ENCODE peak calls at places on chromosomes 13 and 19, in four cellular contexts. X, A, E and M are unnamed samples.

GRCh38 chr19:52297601-52298358 is 811 bp downstream of the ZNF480 start:
- DNase-seq in X (no peak), A (peak; percentile 23), E (peak; percentile 7), M (no peak)

GRCh38 chr19:51119089-51119488 is 5.6 kb upstream of the SIGLEC9 start:
- DNase-seq in X (no peak), A (no peak), E (no peak), M (no peak)

GRCh38 chr19:44356383-44357111 is at the start of gene ZNF112:
- DNase-seq in X (peak; percentile 96), A (no peak), E (peak; percentile 93), M (peak; percentile 97)

GRCh38 chr13:46982856-46983582 is 86.2 kb upstream of the HTR2A start:
- DNase-seq in X (no peak), A (peak; percentile 69), E (no peak), M (no peak)

GRCh38 chr13:72379581-72379980 is 347.8 kb downstream of the MZT1 start:
- DNase-seq in X (no peak), A (no peak), E (no peak), M (no peak)

GRCh38 chr19:927044-927706 is 1.3 kb downstream of the ARID3A start:
- DNase-seq in X (peak; percentile 72), A (no peak), E (peak; percentile 60), M (peak; percentile 63)

GRCh38 chr19:275958-276646 is 15.1 kb downstream of the PLPP2 start:
- DNase-seq in X (no peak), A (no peak), E (no peak), M (no peak)

GRCh38 chr19:58570770-58571574 is 2.2 kb downstream of the MZF1 start:
- DNase-seq in X (peak; percentile 1), A (no peak), E (no peak), M (no peak)

GRCh38 chr19:52987221-52987620 is 24.5 kb upstream of the ZNF816 start:
- DNase-seq in X (no peak), A (no peak), E (no peak), M (no peak)

GRCh38 chr13:114043421-114044053 is 69.7 kb upstream of the C13orf46 start:
- DNase-seq in X (peak; percentile 58), A (no peak), E (peak; percentile 84), M (peak; percentile 52)

GRCh38 chr19:45913874-45914830 is at the start of gene NANOS2:
- DNase-seq in X (no peak), A (no peak), E (peak; percentile 33), M (no peak)

GRCh38 chr19:29516821-29517395 is 8.9 kb upstream of the VSTM2B start:
- DNase-seq in X (no peak), A (no peak), E (no peak), M (no peak)

GRCh38 chr13:108193806-108194205 is 21.5 kb downstream of the LIG4 start:
- DNase-seq in X (no peak), A (no peak), E (no peak), M (no peak)

GRCh38 chr19:40274585-40275544 is 10.3 kb downstream of the AKT2 start:
- DNase-seq in X (no peak), A (peak; percentile 71), E (no peak), M (no peak)

DNA sequence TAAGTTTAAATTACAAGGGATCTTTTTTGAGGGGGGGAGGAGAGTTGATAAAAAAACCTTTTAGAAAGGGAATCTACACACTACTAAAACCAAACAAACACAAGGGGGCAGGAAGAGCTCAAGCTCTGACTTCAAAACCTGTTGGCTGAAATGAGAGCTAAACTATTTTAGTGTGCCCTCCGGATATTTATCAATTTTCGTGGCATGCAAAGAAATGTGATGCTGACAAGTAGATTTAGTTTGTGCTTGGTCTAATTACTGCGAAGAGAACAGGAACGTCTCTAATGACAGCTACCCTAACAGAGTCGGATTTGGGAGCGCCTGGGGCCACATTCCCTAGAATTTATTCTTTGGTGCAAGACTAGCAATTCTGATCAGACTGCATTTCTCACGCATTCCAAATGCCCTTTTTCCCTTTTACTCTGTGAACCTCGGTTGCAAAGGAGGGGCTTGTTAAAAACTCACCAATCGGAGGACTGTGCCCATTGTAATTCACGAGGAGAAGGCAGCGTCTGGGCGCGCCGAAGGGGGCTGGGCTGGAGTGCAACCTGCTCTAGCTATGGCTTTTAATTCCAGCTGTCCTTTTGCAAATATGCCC is 804 bp upstream of the FREM2 start:
- DNase-seq in X (peak; percentile 24), A (no peak), E (peak; percentile 13), M (peak; percentile 60)
- TF ChIP-seq CTCF in X (peak; percentile 35), A (peak; percentile 13), E (peak; percentile 14), M (peak; percentile 35)

GRCh38 chr19:19205416-19206410 is 2.5 kb upstream of the NR2C2AP start:
- DNase-seq in X (no peak), A (no peak), E (no peak), M (no peak)

GRCh38 chr19:19207637-19208582 is 3.8 kb upstream of the NCAN start:
- DNase-seq in X (no peak), A (no peak), E (no peak), M (no peak)

GRCh38 chr19:19209372-19209771 is 2.4 kb upstream of the NCAN start:
- DNase-seq in X (no peak), A (no peak), E (no peak), M (no peak)

GRCh38 chr19:19204181-19204580 is 967 bp upstream of the NR2C2AP start:
- DNase-seq in X (no peak), A (no peak), E (no peak), M (no peak)

DNA sequence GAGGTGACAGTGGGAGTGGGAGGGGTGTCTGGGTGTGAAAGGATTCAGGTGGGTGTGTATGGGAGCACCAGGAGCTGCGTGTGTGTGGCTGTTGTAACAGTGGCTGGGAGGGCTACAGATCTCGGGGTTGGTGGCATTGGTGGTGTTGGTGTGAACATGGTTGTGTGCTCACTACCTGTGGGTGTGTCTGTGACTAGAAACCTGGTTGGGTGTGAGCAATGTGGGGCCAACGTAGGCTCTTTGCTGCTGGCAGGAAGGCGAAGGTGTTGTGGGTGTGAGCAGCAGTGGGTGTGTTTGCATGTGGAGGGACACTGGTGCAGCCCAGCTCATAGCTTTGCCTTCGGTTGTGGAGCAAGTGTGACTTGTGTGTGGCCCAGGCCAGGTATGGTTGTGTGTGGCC is 3.7 kb upstream of the NR2C2AP start:
- DNase-seq in X (no peak), A (no peak), E (no peak), M (no peak)
- TF ChIP-seq CTCF in X (no peak), A (no peak), E (no peak), M (no peak)

GRCh38 chr19:8307965-8308866 is at the start of gene CD320:
- DNase-seq in X (peak; percentile 90), A (peak; percentile 94), E (peak; percentile 90), M (peak; percentile 94)

GRCh38 chr19:8308891-8309291 is 733 bp upstream of the CD320 start:
- DNase-seq in X (peak; percentile 1), A (no peak), E (no peak), M (no peak)

GRCh38 chr19:8306235-8307054 is 1.7 kb downstream of the CD320 start:
- DNase-seq in X (peak; percentile 1), A (no peak), E (no peak), M (no peak)

GRCh38 chr19:8305798-8306197 is 2.4 kb downstream of the CD320 start:
- DNase-seq in X (peak; percentile 0), A (no peak), E (no peak), M (no peak)

GRCh38 chr19:8307400-8307964 is 676 bp downstream of the CD320 start:
- DNase-seq in X (peak; percentile 2), A (no peak), E (no peak), M (no peak)
- TF ChIP-seq CTCF in X (no peak), A (no peak), E (no peak), M (no peak)

GRCh38 chr13:81017525-81018152 is 676.7 kb upstream of the SPRY2 start:
- DNase-seq in X (no peak), A (peak; percentile 23), E (peak; percentile 81), M (peak; percentile 61)
- TF ChIP-seq CTCF in X (peak; percentile 41), A (peak; percentile 54), E (peak; percentile 52), M (peak; percentile 39)

DNA sequence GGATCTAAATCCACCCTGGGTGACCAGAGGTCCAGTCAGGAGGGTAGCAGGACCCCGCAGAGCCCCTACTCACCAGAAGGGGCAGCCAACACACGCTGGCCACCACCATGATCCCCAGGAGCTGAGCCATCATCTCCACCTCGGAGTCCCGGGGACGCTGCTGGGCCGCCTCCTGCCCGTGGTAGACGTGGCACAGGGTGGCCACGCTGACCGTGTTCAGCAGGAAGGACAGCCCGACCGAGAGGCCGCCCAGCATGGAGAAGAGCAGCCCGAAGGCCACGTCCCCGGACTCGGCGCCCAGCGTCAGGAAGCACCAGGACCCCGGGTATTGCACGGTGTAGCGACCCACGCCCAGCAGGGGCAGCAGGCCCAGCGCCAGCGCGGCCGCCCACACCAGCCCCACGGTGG is 6.9 kb downstream of the TBXA2R start:
- DNase-seq in X (no peak), A (no peak), E (no peak), M (no peak)
- TF ChIP-seq CTCF in X (no peak), A (no peak), E (peak; percentile 16), M (no peak)

DNA sequence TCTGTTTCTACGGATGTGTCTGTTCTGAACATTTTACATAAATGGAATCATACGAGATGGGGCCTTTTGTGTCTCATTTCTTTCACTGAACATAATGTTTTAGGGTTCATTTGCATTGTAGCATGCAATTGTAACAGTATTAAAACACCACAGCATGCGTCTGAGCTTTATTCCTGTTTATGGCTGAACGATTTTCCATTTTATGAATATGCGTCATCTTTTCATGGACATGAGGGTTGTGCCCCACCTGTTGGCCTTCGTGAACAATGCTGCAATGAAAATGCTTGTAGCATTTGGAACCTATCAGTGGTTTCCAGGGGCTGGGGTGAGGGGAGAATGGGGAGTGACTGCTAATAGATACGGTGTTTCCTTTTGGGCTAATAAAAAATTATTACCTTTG is 5.1 kb downstream of the OR10H1 start:
- DNase-seq in X (peak; percentile 25), A (no peak), E (no peak), M (peak; percentile 25)
- TF ChIP-seq CTCF in X (no peak), A (no peak), E (no peak), M (no peak)

GRCh38 chr13:29688193-29688592 is 92.7 kb upstream of the SLC7A1 start:
- DNase-seq in X (no peak), A (no peak), E (no peak), M (no peak)

GRCh38 chr13:29684441-29684840 is 89.0 kb upstream of the SLC7A1 start:
- DNase-seq in X (no peak), A (no peak), E (peak; percentile 44), M (no peak)

GRCh38 chr13:29693297-29693945 is 97.9 kb upstream of the SLC7A1 start:
- DNase-seq in X (peak; percentile 90), A (no peak), E (no peak), M (peak; percentile 85)

GRCh38 chr13:29689548-29689947 is 94.1 kb upstream of the SLC7A1 start:
- DNase-seq in X (no peak), A (no peak), E (no peak), M (no peak)
- TF ChIP-seq CTCF in X (no peak), A (no peak), E (no peak), M (no peak)

GRCh38 chr13:49247722-49248432 is at the start of gene CDADC1:
- DNase-seq in X (peak; percentile 98), A (peak; percentile 95), E (peak; percentile 97), M (peak; percentile 95)
- TF ChIP-seq CTCF in X (no peak), A (no peak), E (no peak), M (no peak)